ENCODE peak calls at places on chromosomes 5 and 9, in four cellular contexts. E is head of caudate nucleus, N is substantia nigra, J is HL-60. X is an unnamed sample.

GRCh38 chr5:169460123-169460522 is 123.5 kb upstream of the SPDL1 start:
- DNase-seq in E (no peak), N (no peak), J (no peak), X (no peak)

GRCh38 chr5:140012443-140012842 is 30.7 kb downstream of the NRG2 start:
- DNase-seq in E (no peak), N (no peak), J (no peak), X (no peak)

GRCh38 chr5:65329266-65329665 is 152.5 kb downstream of the ADAMTS6 start:
- DNase-seq in E (no peak), N (no peak), J (no peak), X (no peak)

GRCh38 chr5:82363524-82363923 is 85.4 kb upstream of the RPS23 start:
- DNase-seq in E (no peak), N (no peak), J (no peak), X (no peak)

GRCh38 chr5:117204926-117205869 is 630.6 kb upstream of the SEMA6A start:
- DNase-seq in E (no peak), N (no peak), J (no peak), X (no peak)

GRCh38 chr5:164296603-164297080 is 791.2 kb downstream of the MAT2B start:
- DNase-seq in E (peak; percentile 34), N (no peak), J (no peak), X (no peak)

GRCh38 chr9:12884736-12885395 is 110.0 kb downstream of the LURAP1L start:
- DNase-seq in E (no peak), N (no peak), J (no peak), X (no peak)

GRCh38 chr9:78397045-78397843 is 100.3 kb downstream of the PSAT1 start:
- DNase-seq in E (no peak), N (no peak), J (no peak), X (no peak)

GRCh38 chr5:142830241-142831018 is 60.3 kb downstream of the ARHGAP26 start:
- DNase-seq in E (no peak), N (no peak), J (no peak), X (no peak)

GRCh38 chr5:170300361-170301013 is 2.9 kb upstream of the LCP2 start:
- DNase-seq in E (no peak), N (no peak), J (peak; percentile 86), X (no peak)

GRCh38 chr9:34437006-34437925 is 21.1 kb downstream of the FAM219A start:
- DNase-seq in E (peak; percentile 53), N (no peak), J (peak; percentile 61), X (peak; percentile 21)

GRCh38 chr9:114958021-114958846 is 27.8 kb upstream of the TNFSF8 start:
- DNase-seq in E (peak; percentile 31), N (peak; percentile 1), J (peak; percentile 95), X (peak; percentile 13)

GRCh38 chr9:89339807-89340206 is 21.5 kb downstream of the SECISBP2 start:
- DNase-seq in E (no peak), N (no peak), J (no peak), X (no peak)

GRCh38 chr5:176769911-176770310 is 40.4 kb upstream of the UNC5A start:
- DNase-seq in E (no peak), N (no peak), J (no peak), X (no peak)

GRCh38 chr5:176644878-176645670 is 2.2 kb upstream of the TSPAN17 start:
- DNase-seq in E (no peak), N (no peak), J (no peak), X (no peak)

GRCh38 chr9:78691531-78691930 is 394.6 kb downstream of the PSAT1 start:
- DNase-seq in E (no peak), N (no peak), J (no peak), X (no peak)

GRCh38 chr5:51371052-51371451 is 12.2 kb upstream of the ISL1 start:
- DNase-seq in E (no peak), N (no peak), J (no peak), X (no peak)

GRCh38 chr5:135028791-135029467 is 5.1 kb downstream of the PITX1 start:
- DNase-seq in E (no peak), N (no peak), J (no peak), X (no peak)

GRCh38 chr5:61964199-61964598 is 341.8 kb upstream of the KIF2A start:
- DNase-seq in E (no peak), N (no peak), J (no peak), X (no peak)

GRCh38 chr5:109884676-109885075 is 194.9 kb downstream of the MAN2A1 start:
- DNase-seq in E (no peak), N (no peak), J (no peak), X (no peak)

GRCh38 chr5:1881731-1882336 is 891 bp downstream of the IRX4 start:
- DNase-seq in E (no peak), N (no peak), J (no peak), X (no peak)

GRCh38 chr5:33231214-33231710 is 209.5 kb upstream of the TARS1 start:
- DNase-seq in E (no peak), N (no peak), J (no peak), X (no peak)

GRCh38 chr5:35922468-35922867 is 16.0 kb downstream of the CAPSL start:
- DNase-seq in E (no peak), N (no peak), J (no peak), X (no peak)

GRCh38 chr9:97502222-97502983 is 937 bp downstream of the TMOD1 start:
- DNase-seq in E (no peak), N (no peak), J (no peak), X (no peak)

GRCh38 chr9:613771-614347 is 227.6 kb upstream of the DMRT1 start:
- DNase-seq in E (peak; percentile 74), N (peak; percentile 36), J (peak; percentile 90), X (peak; percentile 78)

GRCh38 chr5:18811616-18812015 is 1176.4 kb downstream of the CDH18 start:
- DNase-seq in E (no peak), N (no peak), J (no peak), X (no peak)

GRCh38 chr9:116323571-116323970 is 170.0 kb downstream of the PAPPA start:
- DNase-seq in E (no peak), N (no peak), J (no peak), X (no peak)

GRCh38 chr9:34218452-34218851 is 39.6 kb downstream of the UBAP1 start:
- DNase-seq in E (no peak), N (no peak), J (no peak), X (no peak)

X was measured in hippocampal formation.